ENCODE peak calls at places on chromosome 4, in nine cellular contexts. P is transverse colon, I is breast epithelium, R is hepatocyte, G is endodermal cell, L is spleen, K is left ventricle myocardium inferior, U is sigmoid colon, T is body of pancreas. W is an unnamed sample. For H3K27me3, the result is how much of the 10 kb centered on the place peaks cover.

GRCh38 chr4:16752150-16752549 is 146.3 kb downstream of the LDB2 start:
- DNase-seq in R (no peak), G (no peak), P (no peak), I (no peak), K (no peak), T (no peak), U (no peak), L (no peak), W (no peak)

GRCh38 chr4:11615601-11616000 is 186.9 kb upstream of the HS3ST1 start:
- DNase-seq in I (no peak), T (no peak), K (no peak), U (no peak), P (no peak), G (no peak), L (no peak), R (peak), W (no peak)

GRCh38 chr4:183828125-183828524 is 77.0 kb upstream of the STOX2 start:
- DNase-seq in K (no peak), R (no peak), T (no peak), U (no peak), P (peak), L (no peak), G (no peak), I (no peak), W (no peak)

GRCh38 chr4:183354213-183354612 is 32.0 kb upstream of the CLDN24 start:
- DNase-seq in K (no peak), G (no peak), I (no peak), P (no peak), L (no peak), R (peak), T (no peak), U (no peak), W (no peak)

GRCh38 chr4:93658443-93658842 is 170.1 kb upstream of the ATOH1 start:
- DNase-seq in R (no peak), L (no peak), P (no peak), K (no peak), I (no peak), U (no peak), G (no peak), T (no peak), W (no peak)

GRCh38 chr4:94642561-94642866 is 115.2 kb upstream of the BMPR1B start:
- DNase-seq in G (no peak), L (no peak), K (no peak), R (no peak), T (no peak), I (no peak), U (no peak), P (no peak), W (no peak)

GRCh38 chr4:138242076-138242829 is at the start of gene SLC7A11:
- DNase-seq in T (peak), G (peak), L (no peak), I (peak), K (no peak), P (peak), R (peak), U (no peak), W (no peak)

GRCh38 chr4:13495753-13496152 is 11.6 kb upstream of the RAB28 start:
- DNase-seq in U (no peak), T (no peak), I (no peak), L (no peak), K (no peak), R (no peak), G (no peak), P (no peak), W (no peak)

GRCh38 chr4:80006935-80007744 is 65.9 kb downstream of the ANTXR2 start:
- DNase-seq in L (no peak), P (no peak), U (no peak), T (no peak), R (peak), G (no peak), K (no peak), I (no peak), W (no peak)

GRCh38 chr4:153748378-153748777 is 11.4 kb downstream of the RNF175 start:
- DNase-seq in L (no peak), T (no peak), K (no peak), R (peak), U (no peak), I (peak), P (no peak), G (peak), W (no peak)

GRCh38 chr4:88110826-88111225 is 47.6 kb downstream of the ABCG2 start:
- DNase-seq in U (no peak), G (no peak), T (no peak), R (no peak), I (no peak), P (no peak), L (no peak), K (no peak), W (no peak)

GRCh38 chr4:72357908-72358307 is 211.1 kb downstream of the ADAMTS3 start:
- DNase-seq in G (no peak), K (no peak), R (peak), I (no peak), L (no peak), P (no peak), U (no peak), T (no peak), W (no peak)

GRCh38 chr4:103204114-103204513 is 6.0 kb upstream of the CENPE start:
- DNase-seq in T (no peak), R (no peak), K (no peak), U (no peak), L (no peak), G (no peak), P (no peak), I (no peak), W (no peak)

GRCh38 chr4:7196283-7196651 is 3.9 kb downstream of the SORCS2 start:
- DNase-seq in T (no peak), L (no peak), K (no peak), G (peak), P (no peak), U (peak), R (no peak), I (peak), W (no peak)

GRCh38 chr4:74675673-74676279 is 118.5 kb downstream of the BTC start:
- DNase-seq in T (peak), K (no peak), L (no peak), U (no peak), G (no peak), R (peak), I (no peak), P (no peak), W (no peak)

GRCh38 chr4:146969126-146969525 is 23.5 kb upstream of the TTC29 start:
- DNase-seq in I (no peak), T (no peak), K (no peak), G (no peak), P (no peak), U (no peak), L (no peak), R (no peak), W (no peak)

GRCh38 chr4:77845400-77845799 is 17.2 kb upstream of the MRPL1 start:
- DNase-seq in R (no peak), T (no peak), I (no peak), G (no peak), K (no peak), U (no peak), P (no peak), L (no peak), W (no peak)

GRCh38 chr4:23456864-23457263 is 433.0 kb downstream of the PPARGC1A start:
- DNase-seq in K (no peak), I (no peak), R (no peak), T (no peak), U (no peak), G (no peak), L (no peak), P (no peak), W (no peak)

GRCh38 chr4:111985386-111985890 is 159.8 kb upstream of the FAM241A start:
- DNase-seq in P (no peak), G (peak), T (no peak), U (no peak), I (no peak), L (no peak), K (no peak), R (no peak), W (no peak)

GRCh38 chr4:4871267-4872147 is 12.0 kb downstream of the MSX1 start:
- DNase-seq in K (no peak), I (no peak), P (no peak), R (no peak), T (no peak), L (no peak), G (peak), U (no peak), W (no peak)

GRCh38 chr4:113637363-113637762 is 124.2 kb downstream of the CAMK2D start:
- DNase-seq in P (no peak), I (no peak), G (no peak), U (no peak), T (no peak), L (no peak), K (no peak), R (no peak), W (no peak)

GRCh38 chr4:113636877-113637276 is 124.7 kb downstream of the CAMK2D start:
- DNase-seq in I (no peak), G (no peak), U (no peak), K (no peak), L (peak), P (no peak), R (no peak), T (no peak), W (no peak)

GRCh38 chr4:113637823-113638691 is 123.5 kb downstream of the CAMK2D start:
- DNase-seq in T (no peak), K (no peak), U (no peak), P (no peak), L (no peak), I (no peak), R (no peak), G (no peak), W (no peak)

GRCh38 chr4:113641025-113641431 is 120.5 kb downstream of the CAMK2D start:
- DNase-seq in G (no peak), R (peak), P (no peak), T (no peak), L (no peak), K (no peak), I (no peak), U (no peak), W (no peak)

GRCh38 chr4:113639311-113639710 is 122.2 kb downstream of the CAMK2D start:
- DNase-seq in P (peak), K (no peak), L (no peak), G (no peak), R (no peak), T (no peak), I (no peak), U (no peak), W (no peak)
- H3K27ac ChIP-seq in P (peak), K (peak), L (no peak), G (no peak), R (peak), T (no peak), I (peak), U (no peak), W (no peak)

GRCh38 chr4:37132351-37132989 is 112.1 kb upstream of the NWD2 start:
- DNase-seq in U (no peak), I (no peak), G (no peak), R (no peak), L (no peak), T (no peak), P (no peak), K (no peak), W (no peak)
- TF ChIP-seq CTCF in U (no peak), I (no peak), G (peak), R (no peak), L (no peak), T (no peak), P (no peak), K (no peak), W (no peak)

GRCh38 chr4:173505924-173506779 is 23.9 kb downstream of the HAND2 start:
- DNase-seq in P (peak), I (no peak), T (peak), K (peak), G (peak), L (no peak), U (peak), R (peak), W (no peak)
- H3K27me3 ChIP-seq in P (half or more), I (half or more), T (under half), K (under half), G (half or more), L (under half), U (under half), R (half or more), W (half or more)

GRCh38 chr4:122797405-122798094 is 29.1 kb upstream of the FGF2 start:
- DNase-seq in U (no peak), P (no peak), L (no peak), I (no peak), T (no peak), K (no peak), R (no peak), G (no peak), W (no peak)
- H3K27ac ChIP-seq in U (peak), P (peak), L (peak), I (peak), T (no peak), K (peak), R (peak), G (peak), W (no peak)

GRCh38 chr4:37663552-37663951 is 22.6 kb downstream of the RELL1 start:
- DNase-seq in L (no peak), I (no peak), K (no peak), G (no peak), P (no peak), T (no peak), R (no peak), U (no peak), W (no peak)

GRCh38 chr4:37664696-37665095 is 21.5 kb downstream of the RELL1 start:
- DNase-seq in T (no peak), L (no peak), K (no peak), P (no peak), U (no peak), R (no peak), I (no peak), G (peak), W (no peak)

GRCh38 chr4:37665347-37666009 is 20.7 kb downstream of the RELL1 start:
- DNase-seq in L (no peak), R (no peak), U (no peak), T (no peak), G (no peak), K (no peak), P (peak), I (no peak), W (no peak)

GRCh38 chr4:37667197-37668100 is 18.7 kb downstream of the RELL1 start:
- DNase-seq in L (no peak), R (no peak), I (no peak), P (no peak), T (no peak), G (no peak), U (no peak), K (no peak), W (no peak)

GRCh38 chr4:37666625-37667071 is 19.5 kb downstream of the RELL1 start:
- DNase-seq in R (peak), P (peak), U (no peak), L (no peak), G (no peak), K (no peak), I (peak), T (no peak), W (no peak)
- TF ChIP-seq CTCF in R (no peak), P (no peak), U (no peak), L (no peak), G (peak), K (peak), I (no peak), T (no peak), W (no peak)

GRCh38 chr4:164412246-164412645 is 341.7 kb upstream of the SMIM31 start:
- DNase-seq in I (no peak), K (no peak), L (no peak), R (no peak), G (no peak), U (no peak), T (no peak), P (no peak), W (no peak)

GRCh38 chr4:164410401-164410800 is 343.5 kb upstream of the SMIM31 start:
- DNase-seq in K (no peak), U (no peak), I (no peak), P (no peak), T (no peak), R (no peak), G (no peak), L (no peak), W (no peak)

GRCh38 chr4:164408831-164409230 is 345.1 kb upstream of the SMIM31 start:
- DNase-seq in P (no peak), G (no peak), U (no peak), R (no peak), K (no peak), L (no peak), T (no peak), I (no peak), W (no peak)

GRCh38 chr4:164413743-164414142 is 340.2 kb upstream of the SMIM31 start:
- DNase-seq in L (no peak), K (no peak), G (no peak), T (no peak), I (no peak), P (no peak), R (no peak), U (no peak), W (no peak)
- H3K27me3 ChIP-seq in L (under half), K (under half), G (under half), T (under half), I (under half), P (under half), R (under half), U (under half), W (under half)

DNA sequence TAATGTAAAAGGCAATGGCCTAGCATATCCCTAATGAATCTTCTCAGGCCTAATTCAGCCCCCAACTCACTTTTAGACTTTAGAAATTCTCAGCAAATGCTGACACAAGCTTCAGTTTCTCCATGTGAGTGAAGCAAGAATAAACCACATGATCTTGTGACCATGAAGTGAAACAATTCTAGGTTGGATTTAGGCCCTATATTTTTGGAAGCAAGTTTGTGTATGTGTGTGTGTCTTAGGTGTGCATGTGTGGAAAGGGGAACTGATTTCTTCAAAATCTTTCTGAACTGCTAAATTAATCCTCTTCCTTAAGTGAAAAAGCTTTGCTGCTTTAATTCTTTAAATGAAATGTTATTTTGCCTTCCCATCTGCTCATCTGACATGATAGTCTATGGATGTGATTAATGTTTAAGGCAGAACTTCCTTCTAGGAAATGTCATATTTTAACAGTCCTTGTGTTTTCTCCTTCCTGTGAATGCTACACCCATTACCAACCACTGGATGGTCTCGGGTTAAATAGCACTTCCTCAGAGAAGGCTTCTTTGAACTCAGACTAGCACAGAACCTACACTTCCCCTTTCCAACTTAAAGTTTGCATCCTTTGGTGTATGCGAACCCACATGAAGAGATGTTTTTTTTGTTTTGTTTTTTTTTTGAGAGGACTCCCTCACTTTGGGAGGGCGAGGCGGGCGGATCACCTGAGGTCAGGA is 1.2 kb upstream of the TMEM144 start:
- DNase-seq in L (peak), I (no peak), R (no peak), G (no peak), T (no peak), P (no peak), K (no peak), U (no peak), W (no peak)
- H3K27ac ChIP-seq in L (peak), I (peak), R (peak), G (no peak), T (no peak), P (peak), K (peak), U (peak), W (no peak)

DNA sequence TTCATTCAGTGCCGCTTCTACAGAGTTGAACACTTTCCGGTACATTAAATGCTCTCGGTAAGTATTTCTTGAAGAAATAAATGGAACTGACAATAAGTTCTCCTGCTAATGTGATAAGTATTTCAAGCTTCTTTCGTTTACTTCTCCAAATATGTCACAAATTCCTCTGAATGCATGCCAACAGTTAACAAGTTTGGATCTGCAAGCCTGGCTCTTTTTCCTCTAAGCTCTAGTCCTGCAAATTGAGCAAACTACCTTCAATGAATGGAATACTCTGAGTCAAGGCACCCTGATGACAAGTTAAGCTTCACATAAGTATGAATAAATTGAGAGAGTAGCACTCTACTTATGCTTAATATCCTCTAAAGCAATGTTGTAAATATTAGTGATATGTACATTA is 403.6 kb downstream of the PDGFC start:
- DNase-seq in T (no peak), L (no peak), I (no peak), R (no peak), P (no peak), K (no peak), G (no peak), U (no peak), W (no peak)
- TF ChIP-seq CTCF in T (no peak), L (no peak), I (no peak), R (no peak), P (no peak), K (no peak), G (no peak), U (no peak), W (no peak)

GRCh38 chr4:1419708-1420107 is 13.5 kb upstream of the NKX1-1 start:
- DNase-seq in L (peak), I (no peak), U (peak), R (no peak), P (no peak), G (no peak), K (no peak), T (no peak), W (no peak)
- H3K27me3 ChIP-seq in L (under half), I (half or more), U (under half), R (under half), P (half or more), G (under half), K (half or more), T (under half), W (under half)

GRCh38 chr4:15109583-15109982 is 107.3 kb downstream of the CPEB2 start:
- DNase-seq in G (no peak), K (no peak), U (no peak), T (no peak), L (no peak), P (no peak), I (no peak), R (peak), W (no peak)
- H3K27ac ChIP-seq in G (no peak), K (no peak), U (no peak), T (no peak), L (no peak), P (no peak), I (no peak), R (peak), W (no peak)